ENCODE peak calls at places on chromosome 17, in six cellular contexts. S, Z, O, H, F and G are unnamed samples.

GRCh38 chr17:47733414-47734288 is 615 bp downstream of the TBX21 start:
- DNase-seq in S (no peak), Z (peak), O (no peak), H (no peak), F (no peak), G (no peak)

GRCh38 chr17:6456914-6457687 is 12.8 kb downstream of the PIMREG start:
- DNase-seq in S (no peak), Z (peak), O (no peak), H (peak), F (no peak), G (peak)

GRCh38 chr17:14856156-14856555 is 409.0 kb downstream of the PMP22 start:
- DNase-seq in S (no peak), Z (no peak), O (no peak), H (no peak), F (no peak), G (no peak)

GRCh38 chr17:44279586-44280344 is 11.8 kb upstream of the SLC4A1 start:
- DNase-seq in S (no peak), Z (peak), O (no peak), H (peak), F (no peak), G (no peak)

GRCh38 chr17:45747907-45748306 is 36.2 kb upstream of the CRHR1 start:
- DNase-seq in S (no peak), Z (no peak), O (no peak), H (no peak), F (no peak), G (no peak)

GRCh38 chr17:64064331-64064730 is 43.9 kb upstream of the ICAM2 start:
- DNase-seq in S (no peak), Z (no peak), O (no peak), H (no peak), F (no peak), G (no peak)

GRCh38 chr17:49290690-49291326 is 60.2 kb upstream of the PHOSPHO1 start:
- DNase-seq in S (no peak), Z (peak), O (peak), H (peak), F (peak), G (no peak)

GRCh38 chr17:54180919-54181318 is 358.2 kb downstream of the KIF2B start:
- DNase-seq in S (no peak), Z (no peak), O (no peak), H (no peak), F (no peak), G (no peak)

GRCh38 chr17:18968945-18969887 is 17.3 kb downstream of the SLC5A10 start:
- DNase-seq in S (no peak), Z (no peak), O (no peak), H (no peak), F (no peak), G (no peak)

GRCh38 chr17:63274156-63274555 is 171.9 kb downstream of the CYB561 start:
- DNase-seq in S (no peak), Z (no peak), O (no peak), H (peak), F (no peak), G (no peak)

GRCh38 chr17:9874722-9875121 is 30.3 kb downstream of the RCVRN start:
- DNase-seq in S (no peak), Z (peak), O (no peak), H (no peak), F (no peak), G (no peak)

GRCh38 chr17:79946352-79947231 is 89.1 kb downstream of the TBC1D16 start:
- DNase-seq in S (no peak), Z (peak), O (no peak), H (no peak), F (no peak), G (no peak)

GRCh38 chr17:77480509-77481215 is 339.9 kb downstream of the SEC14L1 start:
- DNase-seq in S (no peak), Z (no peak), O (no peak), H (no peak), F (no peak), G (no peak)

GRCh38 chr17:57668332-57668731 is 76.8 kb downstream of the CCDC182 start:
- DNase-seq in S (no peak), Z (peak), O (no peak), H (no peak), F (no peak), G (no peak)